ENCODE peak calls at places on chromosomes 5 and 9, in eight cellular contexts. S is PC-3, F is mesenchymal stem cell, T is H9, N is IMR-90, V is SK-N-SH, O is heart right ventricle, L is prostate gland. E is an unnamed sample.

GRCh38 chr5:86605881-86606280 is 11.9 kb upstream of the COX7C start:
- DNase-seq in F (no peak), T (no peak), V (no peak), S (no peak), L (no peak), N (no peak), O (no peak), E (no peak)

GRCh38 chr9:121494192-121494591 is 5.5 kb downstream of the GGTA1 start:
- DNase-seq in O (no peak), V (no peak), F (no peak), T (no peak), L (no peak), N (no peak), S (no peak), E (no peak)

GRCh38 chr5:43041131-43041668 is 1.1 kb upstream of the ANXA2R start:
- DNase-seq in L (no peak), N (no peak), F (no peak), T (no peak), O (peak; percentile 60), V (no peak), S (no peak), E (peak; percentile 89)

GRCh38 chr5:75843319-75843718 is 126.1 kb upstream of the POC5 start:
- DNase-seq in L (no peak), S (no peak), F (no peak), T (no peak), N (no peak), V (no peak), O (no peak), E (no peak)

GRCh38 chr5:75681125-75681830 is 36.0 kb downstream of the POC5 start:
- DNase-seq in L (no peak), F (peak; percentile 62), V (no peak), S (peak; percentile 57), O (no peak), T (no peak), N (peak; percentile 60), E (peak; percentile 80)

GRCh38 chr9:12781334-12781733 is 6.5 kb downstream of the LURAP1L start:
- DNase-seq in S (no peak), L (no peak), V (no peak), F (no peak), O (no peak), N (no peak), T (no peak), E (no peak)

GRCh38 chr5:172102913-172103629 is 85.0 kb downstream of the STK10 start:
- DNase-seq in S (peak; percentile 97), O (peak; percentile 50), V (no peak), F (peak; percentile 96), T (peak; percentile 50), L (no peak), N (peak; percentile 95), E (peak; percentile 94)

GRCh38 chr5:114898602-114899001 is 271.1 kb downstream of the TRIM36 start:
- DNase-seq in T (no peak), F (no peak), V (no peak), L (no peak), O (no peak), S (no peak), N (no peak), E (no peak)

GRCh38 chr9:3397726-3398125 is 128.1 kb downstream of the RFX3 start:
- DNase-seq in S (no peak), N (no peak), F (no peak), T (no peak), V (no peak), O (no peak), L (no peak), E (no peak)

GRCh38 chr5:106154280-106154716 is 1516.4 kb downstream of the EFNA5 start:
- DNase-seq in O (no peak), N (no peak), T (peak; percentile 80), L (no peak), S (no peak), F (no peak), V (no peak), E (no peak)

GRCh38 chr5:135185461-135186075 is 151.5 kb upstream of the PITX1 start:
- DNase-seq in N (peak; percentile 65), L (peak; percentile 36), F (peak; percentile 8), V (no peak), T (no peak), S (no peak), O (no peak), E (peak; percentile 94)

GRCh38 chr5:60257852-60258251 is 364.3 kb upstream of the PDE4D start:
- DNase-seq in N (no peak), L (no peak), F (no peak), O (no peak), V (no peak), S (no peak), T (no peak), E (peak; percentile 26)

GRCh38 chr9:3074247-3074646 is 230.4 kb upstream of the PUM3 start:
- DNase-seq in O (no peak), S (peak; percentile 2), V (no peak), F (no peak), T (no peak), N (no peak), L (no peak), E (no peak)

GRCh38 chr9:8349369-8349768 is 549.8 kb upstream of the DMAC1 start:
- DNase-seq in O (no peak), V (peak; percentile 32), F (no peak), L (no peak), S (no peak), N (no peak), T (no peak), E (no peak)

GRCh38 chr9:122202099-122202498 is 26.7 kb downstream of the LHX6 start:
- DNase-seq in T (no peak), V (no peak), S (no peak), N (no peak), L (no peak), F (no peak), O (no peak), E (no peak)

GRCh38 chr5:175710361-175710760 is 52.5 kb downstream of the HRH2 start:
- DNase-seq in F (no peak), O (no peak), L (no peak), N (no peak), S (no peak), V (no peak), T (no peak), E (no peak)

GRCh38 chr5:168334161-168335094 is 43.0 kb downstream of the WWC1 start:
- DNase-seq in S (no peak), T (peak; percentile 97), O (no peak), F (peak; percentile 17), V (no peak), N (peak; percentile 89), L (no peak), E (peak; percentile 24)

DNA sequence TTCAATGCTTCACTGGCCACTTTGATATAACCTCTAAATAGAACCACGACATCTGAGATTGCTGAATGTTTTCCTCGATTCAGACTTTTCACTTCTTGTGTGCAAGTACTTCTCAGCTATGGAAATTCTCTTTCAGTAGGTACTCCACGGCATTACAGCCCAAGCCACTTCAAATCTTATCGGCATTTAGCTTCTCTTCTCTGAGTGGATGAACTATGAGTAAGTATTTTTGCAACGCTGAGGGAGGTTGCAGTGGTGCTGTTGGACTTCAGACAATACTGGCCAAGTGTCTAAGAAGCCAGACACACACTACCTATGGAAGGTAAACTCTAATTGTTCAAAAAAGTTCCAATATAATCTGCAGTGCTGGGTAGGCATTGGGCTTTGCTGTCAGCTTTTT is 60.1 kb downstream of the FBN2 start:
- DNase-seq in T (no peak), V (no peak), L (no peak), O (peak; percentile 19), N (no peak), S (no peak), F (no peak), E (no peak)
- H3K4me1 ChIP-seq in T (no peaks in the 10 kb centered on the region), V (no peaks in the 10 kb centered on the region), L (no peaks in the 10 kb centered on the region), O (peaks cover 8% of the 10 kb centered on the region), N (no peaks in the 10 kb centered on the region), S (no peaks in the 10 kb centered on the region), F (no peaks in the 10 kb centered on the region), E (peaks cover 26% of the 10 kb centered on the region)

GRCh38 chr9:95111716-95112115 is 205.8 kb downstream of the FANCC start:
- DNase-seq in V (no peak), F (no peak), L (no peak), T (no peak), S (no peak), O (no peak), N (no peak), E (no peak)
- H3K4me1 ChIP-seq in V (peaks cover 6% of the 10 kb centered on the region), F (peaks cover 7% of the 10 kb centered on the region), L (peaks cover 19% of the 10 kb centered on the region), T (no peaks in the 10 kb centered on the region), S (peaks cover 16% of the 10 kb centered on the region), O (peaks cover 21% of the 10 kb centered on the region), N (peaks cover 5% of the 10 kb centered on the region), E (peaks cover 5% of the 10 kb centered on the region)

GRCh38 chr5:57448751-57449150 is 33.9 kb downstream of the ACTBL2 start:
- DNase-seq in L (no peak), V (no peak), F (no peak), O (no peak), S (no peak), N (no peak), T (no peak), E (no peak)
- H3K4me1 ChIP-seq in L (no peaks in the 10 kb centered on the region), V (peaks cover 9% of the 10 kb centered on the region), F (peaks cover 2% of the 10 kb centered on the region), O (peaks cover 18% of the 10 kb centered on the region), S (no peaks in the 10 kb centered on the region), N (peaks cover 25% of the 10 kb centered on the region), T (no peaks in the 10 kb centered on the region), E (peaks cover 49% of the 10 kb centered on the region)

GRCh38 chr9:136628287-136628686 is 34.4 kb upstream of the EGFL7 start:
- DNase-seq in N (no peak), T (no peak), S (no peak), L (no peak), V (no peak), F (no peak), O (no peak), E (no peak)

GRCh38 chr9:136626066-136626725 is 36.5 kb upstream of the EGFL7 start:
- DNase-seq in T (no peak), S (no peak), F (no peak), O (no peak), V (no peak), L (no peak), N (no peak), E (no peak)

GRCh38 chr9:136629001-136629878 is 33.5 kb upstream of the EGFL7 start:
- DNase-seq in T (no peak), O (no peak), S (no peak), V (no peak), L (no peak), F (no peak), N (no peak), E (no peak)

GRCh38 chr9:136626740-136627642 is 35.7 kb upstream of the EGFL7 start:
- DNase-seq in O (peak; percentile 4), L (no peak), V (no peak), N (no peak), T (no peak), F (no peak), S (no peak), E (no peak)

GRCh38 chr9:136627703-136628102 is 35.0 kb upstream of the EGFL7 start:
- DNase-seq in S (no peak), N (no peak), O (no peak), T (no peak), L (no peak), V (no peak), F (no peak), E (no peak)
- H3K4me1 ChIP-seq in S (no peaks in the 10 kb centered on the region), N (peaks cover 3% of the 10 kb centered on the region), O (peaks cover 60% of the 10 kb centered on the region), T (no peaks in the 10 kb centered on the region), L (peaks cover 7% of the 10 kb centered on the region), V (peaks cover 16% of the 10 kb centered on the region), F (peaks cover 43% of the 10 kb centered on the region), E (no peaks in the 10 kb centered on the region)

GRCh38 chr5:154770111-154770510 is 14.9 kb downstream of the LARP1 start:
- DNase-seq in S (no peak), V (no peak), N (no peak), O (no peak), T (no peak), L (no peak), F (no peak), E (no peak)
- H3K4me1 ChIP-seq in S (no peaks in the 10 kb centered on the region), V (peaks cover 55% of the 10 kb centered on the region), N (peaks cover 24% of the 10 kb centered on the region), O (peaks cover 99% of the 10 kb centered on the region), T (peaks cover 32% of the 10 kb centered on the region), L (peaks cover 6% of the 10 kb centered on the region), F (peaks cover 29% of the 10 kb centered on the region), E (peaks cover 66% of the 10 kb centered on the region)